ENCODE peak calls at places on chromosomes 16 and 17, in four cellular contexts. One of them, this sample, is unnamed.

GRCh38 chr16:9898555-9898954 is 283.7 kb downstream of the GRIN2A start:
- DNase-seq in tibial nerve: no peak
- DNase-seq in esophagus squamous epithelium: no peak
- DNase-seq in prostate gland: no peak
- DNase-seq in this sample: no peak

GRCh38 chr16:64380751-64381150 is 741.1 kb downstream of the CDH11 start:
- DNase-seq in tibial nerve: no peak
- DNase-seq in prostate gland: no peak
- DNase-seq in esophagus squamous epithelium: no peak
- DNase-seq in this sample: no peak

GRCh38 chr16:53094013-53094630 is 39.3 kb downstream of the CHD9 start:
- DNase-seq in esophagus squamous epithelium: no peak
- DNase-seq in tibial nerve: peak; percentile 22
- DNase-seq in prostate gland: peak; percentile 52
- DNase-seq in this sample: peak; percentile 55

GRCh38 chr17:81097943-81098308 is 63.0 kb downstream of the BAIAP2 start:
- DNase-seq in prostate gland: no peak
- DNase-seq in esophagus squamous epithelium: no peak
- DNase-seq in tibial nerve: no peak
- DNase-seq in this sample: peak; percentile 63

GRCh38 chr16:67277999-67278772 is 1.1 kb upstream of the PLEKHG4 start:
- DNase-seq in tibial nerve: no peak
- DNase-seq in prostate gland: no peak
- DNase-seq in esophagus squamous epithelium: no peak
- DNase-seq in this sample: peak; percentile 48

GRCh38 chr16:649646-650045 is 481 bp downstream of the WDR90 start:
- DNase-seq in esophagus squamous epithelium: no peak
- DNase-seq in tibial nerve: no peak
- DNase-seq in prostate gland: no peak
- DNase-seq in this sample: no peak

GRCh38 chr16:8516471-8516870 is 73.8 kb downstream of the TMEM114 start:
- DNase-seq in tibial nerve: no peak
- DNase-seq in esophagus squamous epithelium: no peak
- DNase-seq in prostate gland: no peak
- DNase-seq in this sample: no peak

GRCh38 chr17:36509272-36509985 is 22.9 kb downstream of the ZNHIT3 start:
- DNase-seq in esophagus squamous epithelium: no peak
- DNase-seq in tibial nerve: no peak
- DNase-seq in prostate gland: no peak
- DNase-seq in this sample: no peak

GRCh38 chr16:12439443-12440232 is 364.0 kb downstream of the CPPED1 start:
- DNase-seq in prostate gland: no peak
- DNase-seq in tibial nerve: no peak
- DNase-seq in esophagus squamous epithelium: no peak
- DNase-seq in this sample: no peak

GRCh38 chr17:27473748-27474609 is 17.7 kb downstream of the KSR1 start:
- DNase-seq in tibial nerve: no peak
- DNase-seq in esophagus squamous epithelium: no peak
- DNase-seq in prostate gland: peak; percentile 33
- DNase-seq in this sample: no peak

GRCh38 chr17:20922128-20922670 is 120.6 kb downstream of the USP22 start:
- DNase-seq in prostate gland: no peak
- DNase-seq in tibial nerve: no peak
- DNase-seq in esophagus squamous epithelium: no peak
- DNase-seq in this sample: peak; percentile 42

GRCh38 chr17:3683054-3683511 is 12.9 kb downstream of the P2RX5 start:
- DNase-seq in prostate gland: no peak
- DNase-seq in esophagus squamous epithelium: no peak
- DNase-seq in tibial nerve: no peak
- DNase-seq in this sample: no peak

GRCh38 chr17:36127199-36127881 is 23.7 kb downstream of the CCL4 start:
- DNase-seq in esophagus squamous epithelium: no peak
- DNase-seq in tibial nerve: no peak
- DNase-seq in prostate gland: no peak
- DNase-seq in this sample: no peak

DNA sequence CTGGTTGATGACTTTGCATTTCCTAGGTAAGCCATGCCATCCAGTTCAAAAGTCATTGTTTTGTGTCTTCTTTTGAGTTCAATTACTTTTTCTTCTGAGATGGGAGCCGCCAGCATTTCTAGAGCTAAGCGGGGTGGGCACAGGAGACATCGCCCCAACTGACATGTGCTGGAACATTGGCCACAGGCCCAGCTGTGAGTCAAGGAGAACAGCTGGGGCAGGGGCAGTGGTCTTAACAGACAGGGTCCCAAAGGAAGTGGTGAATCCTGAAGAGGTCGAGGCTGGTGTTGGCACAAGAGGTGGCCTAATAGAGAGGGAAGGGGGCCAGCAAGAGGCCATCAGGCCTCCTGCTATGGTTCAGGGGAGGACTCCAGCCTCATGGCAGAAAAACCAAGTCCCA is 17.1 kb downstream of the RAB11FIP4 start:
- DNase-seq in tibial nerve: no peak
- DNase-seq in prostate gland: no peak
- DNase-seq in esophagus squamous epithelium: no peak
- DNase-seq in this sample: no peak
- TF ChIP-seq POLR2A in tibial nerve: no peak
- TF ChIP-seq POLR2A in prostate gland: no peak
- TF ChIP-seq POLR2A in esophagus squamous epithelium: no peak
- TF ChIP-seq POLR2A in this sample: no peak

GRCh38 chr16:85648782-85649181 is 35.7 kb downstream of the GSE1 start:
- DNase-seq in esophagus squamous epithelium: no peak
- DNase-seq in prostate gland: no peak
- DNase-seq in tibial nerve: no peak
- DNase-seq in this sample: no peak
- TF ChIP-seq POLR2A in esophagus squamous epithelium: no peak
- TF ChIP-seq POLR2A in prostate gland: no peak
- TF ChIP-seq POLR2A in tibial nerve: no peak
- TF ChIP-seq POLR2A in this sample: no peak

GRCh38 chr16:56729736-56730662 is at the start of gene NUP93:
- DNase-seq in prostate gland: peak; percentile 89
- DNase-seq in esophagus squamous epithelium: peak; percentile 59
- DNase-seq in tibial nerve: peak; percentile 83
- DNase-seq in this sample: peak; percentile 95
- TF ChIP-seq POLR2A in prostate gland: peak; percentile 65
- TF ChIP-seq POLR2A in esophagus squamous epithelium: peak; percentile 56
- TF ChIP-seq POLR2A in tibial nerve: peak; percentile 52
- TF ChIP-seq POLR2A in this sample: no peak

GRCh38 chr16:81313731-81314602 is 795 bp upstream of the GAN start:
- DNase-seq in prostate gland: no peak
- DNase-seq in tibial nerve: no peak
- DNase-seq in esophagus squamous epithelium: no peak
- DNase-seq in this sample: no peak

GRCh38 chr16:81318711-81319110 is 3.9 kb downstream of the GAN start:
- DNase-seq in esophagus squamous epithelium: no peak
- DNase-seq in tibial nerve: no peak
- DNase-seq in prostate gland: no peak
- DNase-seq in this sample: no peak

GRCh38 chr16:81314603-81315270 is at the start of gene GAN:
- DNase-seq in tibial nerve: peak; percentile 90
- DNase-seq in prostate gland: peak; percentile 97
- DNase-seq in esophagus squamous epithelium: peak; percentile 83
- DNase-seq in this sample: peak; percentile 96

GRCh38 chr16:81315271-81316175 is 761 bp downstream of the GAN start:
- DNase-seq in esophagus squamous epithelium: no peak
- DNase-seq in prostate gland: peak; percentile 54
- DNase-seq in tibial nerve: peak; percentile 14
- DNase-seq in this sample: peak; percentile 77

DNA sequence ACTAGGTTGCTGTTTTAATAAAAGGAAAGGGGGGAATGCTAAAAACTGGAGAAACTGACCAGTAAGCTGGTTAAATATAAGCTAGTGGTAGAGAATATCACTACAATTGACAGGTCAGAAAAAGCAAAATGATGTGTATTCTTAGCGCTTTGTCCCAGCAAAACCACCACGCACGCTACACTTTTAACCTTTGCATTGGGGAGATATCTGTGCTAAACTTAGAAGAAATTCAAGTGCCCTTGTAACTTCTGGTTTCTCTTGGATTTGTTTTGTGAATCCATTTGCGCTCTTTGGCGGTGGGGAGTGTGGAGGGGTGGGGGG is 1.4 kb downstream of the GAN start:
- DNase-seq in tibial nerve: no peak
- DNase-seq in prostate gland: no peak
- DNase-seq in esophagus squamous epithelium: no peak
- DNase-seq in this sample: no peak
- TF ChIP-seq POLR2A in tibial nerve: no peak
- TF ChIP-seq POLR2A in prostate gland: no peak
- TF ChIP-seq POLR2A in esophagus squamous epithelium: no peak
- TF ChIP-seq POLR2A in this sample: no peak

GRCh38 chr17:44383861-44384260 is 5.6 kb downstream of the ITGA2B start:
- DNase-seq in tibial nerve: no peak
- DNase-seq in prostate gland: no peak
- DNase-seq in esophagus squamous epithelium: no peak
- DNase-seq in this sample: no peak

GRCh38 chr17:44384281-44384822 is 5.1 kb downstream of the ITGA2B start:
- DNase-seq in esophagus squamous epithelium: no peak
- DNase-seq in prostate gland: no peak
- DNase-seq in tibial nerve: no peak
- DNase-seq in this sample: no peak

GRCh38 chr17:44384823-44385286 is 4.6 kb downstream of the ITGA2B start:
- DNase-seq in tibial nerve: no peak
- DNase-seq in prostate gland: no peak
- DNase-seq in esophagus squamous epithelium: no peak
- DNase-seq in this sample: no peak

GRCh38 chr17:44386182-44386525 is 3.3 kb downstream of the ITGA2B start:
- DNase-seq in esophagus squamous epithelium: no peak
- DNase-seq in prostate gland: no peak
- DNase-seq in tibial nerve: no peak
- DNase-seq in this sample: no peak

GRCh38 chr17:44385287-44386181 is 3.9 kb downstream of the ITGA2B start:
- DNase-seq in esophagus squamous epithelium: no peak
- DNase-seq in prostate gland: peak; percentile 82
- DNase-seq in tibial nerve: peak; percentile 56
- DNase-seq in this sample: peak; percentile 77
- TF ChIP-seq POLR2A in esophagus squamous epithelium: no peak
- TF ChIP-seq POLR2A in prostate gland: peak; percentile 78
- TF ChIP-seq POLR2A in tibial nerve: peak; percentile 51
- TF ChIP-seq POLR2A in this sample: no peak

DNA sequence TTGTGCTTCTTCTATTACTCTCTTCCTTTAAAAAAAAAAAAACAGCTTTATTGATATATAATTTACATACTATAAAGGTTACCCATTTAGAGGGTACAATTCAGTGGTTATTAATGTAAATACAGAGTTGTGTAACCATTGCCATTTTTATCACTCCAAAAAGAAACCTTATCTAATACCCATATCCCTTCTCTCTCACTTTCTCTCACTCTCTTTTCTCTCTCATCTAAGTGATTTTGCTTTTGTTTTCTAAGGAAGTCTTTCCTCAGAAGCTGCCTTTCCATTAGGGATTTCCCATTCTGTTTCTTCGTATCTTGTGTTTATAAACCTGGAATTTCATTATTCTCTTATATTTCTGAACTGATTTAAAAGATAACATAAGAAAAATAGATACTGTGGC is 55.5 kb downstream of the NFAT5 start:
- DNase-seq in esophagus squamous epithelium: no peak
- DNase-seq in tibial nerve: no peak
- DNase-seq in prostate gland: no peak
- DNase-seq in this sample: no peak
- TF ChIP-seq POLR2A in esophagus squamous epithelium: no peak
- TF ChIP-seq POLR2A in tibial nerve: no peak
- TF ChIP-seq POLR2A in prostate gland: no peak
- TF ChIP-seq POLR2A in this sample: no peak

GRCh38 chr17:67993153-67993997 is 2.9 kb downstream of the C17orf58 start:
- DNase-seq in esophagus squamous epithelium: no peak
- DNase-seq in tibial nerve: peak; percentile 55
- DNase-seq in prostate gland: peak; percentile 76
- DNase-seq in this sample: peak; percentile 87
- TF ChIP-seq POLR2A in esophagus squamous epithelium: peak; percentile 67
- TF ChIP-seq POLR2A in tibial nerve: peak; percentile 67
- TF ChIP-seq POLR2A in prostate gland: peak; percentile 50
- TF ChIP-seq POLR2A in this sample: no peak

GRCh38 chr17:30831663-30832437 is at the start of gene ATAD5:
- DNase-seq in esophagus squamous epithelium: peak; percentile 45
- DNase-seq in prostate gland: peak; percentile 89
- DNase-seq in tibial nerve: peak; percentile 91
- DNase-seq in this sample: peak; percentile 93

GRCh38 chr17:30827082-30827481 is 2.6 kb upstream of the CRLF3 start:
- DNase-seq in tibial nerve: no peak
- DNase-seq in esophagus squamous epithelium: no peak
- DNase-seq in prostate gland: no peak
- DNase-seq in this sample: no peak

GRCh38 chr17:30832438-30832790 is 648 bp downstream of the ATAD5 start:
- DNase-seq in prostate gland: no peak
- DNase-seq in tibial nerve: no peak
- DNase-seq in esophagus squamous epithelium: no peak
- DNase-seq in this sample: no peak

GRCh38 chr17:30831257-30831656 is 509 bp upstream of the ATAD5 start:
- DNase-seq in esophagus squamous epithelium: no peak
- DNase-seq in prostate gland: no peak
- DNase-seq in tibial nerve: no peak
- DNase-seq in this sample: no peak

GRCh38 chr17:30829022-30829421 is 2.7 kb upstream of the ATAD5 start:
- DNase-seq in esophagus squamous epithelium: no peak
- DNase-seq in prostate gland: no peak
- DNase-seq in tibial nerve: no peak
- DNase-seq in this sample: no peak
- TF ChIP-seq POLR2A in esophagus squamous epithelium: no peak
- TF ChIP-seq POLR2A in prostate gland: no peak
- TF ChIP-seq POLR2A in tibial nerve: no peak
- TF ChIP-seq POLR2A in this sample: no peak

This sample was measured in heart left ventricle.